ENCODE peak calls at places on chromosomes 6 and 20, in five cellular contexts. A is cerebellar cortex; U is Kasumi-1; W is CD4-positive, alpha-beta memory T cell; C is CD8-positive, alpha-beta memory T cell. P is an unnamed sample.

GRCh38 chr6:121434037-121434770 is 1.2 kb upstream of the GJA1 start:
- DNase-seq in W (no peak), U (no peak), C (no peak), A (no peak), P (no peak)

GRCh38 chr20:51199920-51200319 is 177.0 kb upstream of the KCNG1 start:
- DNase-seq in W (no peak), C (no peak), A (no peak), U (no peak), P (no peak)

GRCh38 chr20:37313546-37314091 is 24.2 kb downstream of the MANBAL start:
- DNase-seq in W (no peak), C (no peak), U (no peak), A (no peak), P (no peak)

GRCh38 chr6:135423649-135424128 is 73.9 kb downstream of the AHI1 start:
- DNase-seq in C (peak), A (peak), U (peak), W (peak), P (no peak)

GRCh38 chr6:138242987-138243592 is 24.8 kb upstream of the PBOV1 start:
- DNase-seq in W (no peak), U (no peak), C (no peak), A (peak), P (no peak)

GRCh38 chr20:38418509-38419204 is 16.5 kb downstream of the SNHG17 start:
- DNase-seq in A (peak), C (no peak), U (no peak), W (no peak), P (no peak)

GRCh38 chr20:25987073-25987927 is 290.6 kb upstream of the ZNF337 start:
- DNase-seq in U (no peak), W (peak), C (peak), A (peak), P (peak)

GRCh38 chr6:121274896-121275295 is 59.4 kb downstream of the TBC1D32 start:
- DNase-seq in C (no peak), A (no peak), U (no peak), W (no peak), P (no peak)

GRCh38 chr6:165249808-165250207 is 59.6 kb downstream of the C6orf118 start:
- DNase-seq in W (no peak), U (no peak), A (no peak), C (no peak), P (no peak)

GRCh38 chr6:45961125-45961524 is 54.5 kb downstream of the CLIC5 start:
- DNase-seq in A (no peak), C (no peak), U (no peak), W (no peak), P (no peak)

GRCh38 chr6:42974919-42975505 is 4.0 kb downstream of the PEX6 start:
- DNase-seq in C (no peak), U (no peak), A (no peak), W (no peak), P (no peak)

GRCh38 chr6:8080338-8081151 is 16.4 kb upstream of the BLOC1S5 start:
- DNase-seq in U (peak), C (no peak), W (no peak), A (no peak), P (peak)

GRCh38 chr20:63282946-63283345 is 10.0 kb upstream of the COL20A1 start:
- DNase-seq in W (no peak), A (peak), C (no peak), U (no peak), P (no peak)

GRCh38 chr6:134175532-134176282 is 123.3 kb upstream of the SLC2A12 start:
- DNase-seq in A (peak), U (peak), W (no peak), C (no peak), P (peak)

GRCh38 chr6:50185006-50185405 is 135.3 kb upstream of the DEFB112 start:
- DNase-seq in C (no peak), A (peak), W (no peak), U (no peak), P (peak)

GRCh38 chr6:68679399-68679798 is 44.3 kb downstream of the ADGRB3 start:
- DNase-seq in U (no peak), C (no peak), W (no peak), A (peak), P (no peak)

GRCh38 chr20:5181955-5182354 is 55.1 kb downstream of the CDS2 start:
- DNase-seq in U (no peak), W (no peak), C (no peak), A (no peak), P (peak)

GRCh38 chr6:88211446-88211845 is 45.3 kb upstream of the CNR1 start:
- DNase-seq in W (no peak), C (no peak), U (no peak), A (peak), P (no peak)

GRCh38 chr6:119758385-119758784 is 408.8 kb upstream of the MAN1A1 start:
- DNase-seq in A (no peak), W (no peak), C (no peak), U (no peak), P (no peak)

GRCh38 chr20:1401431-1401907 is 8.6 kb upstream of the FKBP1A start:
- DNase-seq in U (no peak), A (no peak), W (no peak), C (no peak), P (no peak)

GRCh38 chr6:89840538-89840937 is 10.9 kb downstream of the CASP8AP2 start:
- DNase-seq in W (no peak), A (no peak), C (no peak), U (no peak), P (no peak)

GRCh38 chr20:50691585-50692552 is 527 bp upstream of the RIPOR3 start:
- DNase-seq in A (no peak), W (no peak), U (no peak), C (no peak), P (no peak)

GRCh38 chr20:14597206-14597715 is 259.8 kb upstream of the FLRT3 start:
- DNase-seq in C (no peak), A (no peak), W (no peak), U (no peak), P (no peak)

GRCh38 chr20:56551571-56551970 is 18.5 kb downstream of the FAM209B start:
- DNase-seq in U (no peak), C (no peak), A (no peak), W (no peak), P (no peak)

GRCh38 chr6:144219056-144219685 is 66.0 kb upstream of the UTRN start:
- DNase-seq in C (peak), U (peak), A (peak), W (peak), P (peak)

GRCh38 chr6:136967874-136968752 is 46.0 kb downstream of the SLC35D3 start:
- DNase-seq in C (peak), U (peak), W (peak), A (peak), P (peak)